ENCODE peak calls at places on chromosome 17, in four cellular contexts. One of them, this sample, is unnamed.

GRCh38 chr17:64202683-64203430 is 60.2 kb downstream of the TEX2 start:
- DNase-seq in GM23248: peak; percentile 90
- DNase-seq in BJ: no peak
- DNase-seq in AG04450: no peak
- DNase-seq in this sample: no peak

GRCh38 chr17:3843935-3844516 is 2.0 kb downstream of the NCBP3 start:
- DNase-seq in BJ: no peak
- DNase-seq in AG04450: no peak
- DNase-seq in GM23248: peak; percentile 56
- DNase-seq in this sample: no peak

GRCh38 chr17:19579867-19580565 is 46.4 kb downstream of the SLC47A1 start:
- DNase-seq in BJ: no peak
- DNase-seq in GM23248: peak; percentile 60
- DNase-seq in AG04450: no peak
- DNase-seq in this sample: no peak

GRCh38 chr17:34710226-34710625 is 130.8 kb downstream of the TMEM132E start:
- DNase-seq in BJ: no peak
- DNase-seq in AG04450: no peak
- DNase-seq in GM23248: no peak
- DNase-seq in this sample: no peak

GRCh38 chr17:561118-561517 is 153.5 kb downstream of the VPS53 start:
- DNase-seq in AG04450: peak; percentile 36
- DNase-seq in BJ: no peak
- DNase-seq in GM23248: peak; percentile 86
- DNase-seq in this sample: no peak

GRCh38 chr17:586920-587319 is 127.7 kb downstream of the VPS53 start:
- DNase-seq in GM23248: no peak
- DNase-seq in BJ: no peak
- DNase-seq in AG04450: no peak
- DNase-seq in this sample: no peak

GRCh38 chr17:81646869-81647600 is 9.3 kb downstream of the PDE6G start:
- DNase-seq in GM23248: no peak
- DNase-seq in AG04450: no peak
- DNase-seq in BJ: no peak
- DNase-seq in this sample: no peak

GRCh38 chr17:76368545-76368944 is 14.8 kb upstream of the PRPSAP1 start:
- DNase-seq in AG04450: no peak
- DNase-seq in BJ: peak; percentile 44
- DNase-seq in GM23248: peak; percentile 36
- DNase-seq in this sample: no peak

GRCh38 chr17:27526603-27527002 is 70.4 kb downstream of the KSR1 start:
- DNase-seq in AG04450: no peak
- DNase-seq in BJ: no peak
- DNase-seq in GM23248: peak; percentile 50
- DNase-seq in this sample: no peak

GRCh38 chr17:32493581-32494513 is 7.1 kb downstream of the CDK5R1 start:
- DNase-seq in GM23248: no peak
- DNase-seq in AG04450: no peak
- DNase-seq in BJ: no peak
- DNase-seq in this sample: no peak

GRCh38 chr17:49585422-49586027 is 9.9 kb downstream of the NXPH3 start:
- DNase-seq in BJ: no peak
- DNase-seq in GM23248: no peak
- DNase-seq in AG04450: no peak
- DNase-seq in this sample: no peak

GRCh38 chr17:72697602-72698146 is 394.8 kb downstream of the SLC39A11 start:
- DNase-seq in GM23248: no peak
- DNase-seq in BJ: no peak
- DNase-seq in AG04450: no peak
- DNase-seq in this sample: no peak

GRCh38 chr17:193841-194806 is 12.7 kb upstream of the DOC2B start:
- DNase-seq in GM23248: no peak
- DNase-seq in BJ: no peak
- DNase-seq in AG04450: no peak
- DNase-seq in this sample: no peak

GRCh38 chr17:4150106-4150505 is 7.1 kb downstream of the CYB5D2 start:
- DNase-seq in AG04450: no peak
- DNase-seq in BJ: no peak
- DNase-seq in GM23248: no peak
- DNase-seq in this sample: no peak

GRCh38 chr17:55770220-55770870 is 19.5 kb downstream of the PCTP start:
- DNase-seq in BJ: no peak
- DNase-seq in GM23248: peak; percentile 87
- DNase-seq in AG04450: peak; percentile 29
- DNase-seq in this sample: no peak

GRCh38 chr17:3641717-3642486 is 5.3 kb downstream of the CTNS start:
- DNase-seq in AG04450: no peak
- DNase-seq in BJ: no peak
- DNase-seq in GM23248: no peak
- DNase-seq in this sample: no peak

GRCh38 chr17:27199948-27200347 is 94.0 kb upstream of the WSB1 start:
- DNase-seq in GM23248: peak; percentile 8
- DNase-seq in AG04450: no peak
- DNase-seq in BJ: no peak
- DNase-seq in this sample: no peak

GRCh38 chr17:4807534-4808377 is 804 bp downstream of the PLD2 start:
- DNase-seq in BJ: no peak
- DNase-seq in AG04450: no peak
- DNase-seq in GM23248: peak; percentile 48
- DNase-seq in this sample: no peak

GRCh38 chr17:49580981-49581644 is 5.4 kb downstream of the NXPH3 start:
- DNase-seq in BJ: no peak
- DNase-seq in AG04450: no peak
- DNase-seq in GM23248: no peak
- DNase-seq in this sample: no peak

GRCh38 chr17:50785942-50786570 is 18.7 kb upstream of the ANKRD40CL start:
- DNase-seq in AG04450: peak; percentile 66
- DNase-seq in GM23248: peak; percentile 73
- DNase-seq in BJ: peak; percentile 8
- DNase-seq in this sample: no peak

GRCh38 chr17:81577278-81578000 is 25.3 kb upstream of the FAAP100 start:
- DNase-seq in AG04450: no peak
- DNase-seq in GM23248: no peak
- DNase-seq in BJ: no peak
- DNase-seq in this sample: no peak

GRCh38 chr17:78716292-78716691 is 65.8 kb downstream of the CYTH1 start:
- DNase-seq in GM23248: no peak
- DNase-seq in AG04450: no peak
- DNase-seq in BJ: no peak
- DNase-seq in this sample: no peak

GRCh38 chr17:41812176-41813038 is at the start of gene FKBP10:
- DNase-seq in GM23248: peak; percentile 92
- DNase-seq in AG04450: peak; percentile 80
- DNase-seq in BJ: no peak
- DNase-seq in this sample: no peak

DNA sequence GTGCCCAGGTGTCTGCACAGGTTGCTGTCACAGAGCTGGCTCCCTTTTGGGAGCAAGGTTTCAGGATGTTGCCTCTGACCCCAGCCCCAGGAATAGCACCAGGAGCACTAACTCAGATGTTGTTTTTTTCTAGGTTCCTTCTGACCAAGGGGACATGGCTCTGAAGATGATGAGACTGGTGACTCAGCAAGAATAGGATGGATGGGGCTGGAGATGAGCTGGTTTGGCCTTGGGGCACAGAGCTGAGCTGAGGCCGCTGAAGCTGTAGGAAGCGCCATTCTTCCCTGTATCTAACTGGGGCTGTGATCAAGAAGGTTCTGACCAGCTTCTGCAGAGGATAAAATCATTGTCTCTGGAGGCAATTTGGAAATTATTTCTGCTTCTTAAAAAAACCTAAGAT is 28.1 kb downstream of the SCPEP1 start:
- DNase-seq in BJ: no peak
- DNase-seq in AG04450: no peak
- DNase-seq in GM23248: no peak
- DNase-seq in this sample: no peak
- H3K4me3 ChIP-seq in BJ: no peak overlapping the region
- H3K4me3 ChIP-seq in AG04450: no peak overlapping the region
- H3K4me3 ChIP-seq in GM23248: no peak overlapping the region
- H3K4me3 ChIP-seq in this sample: no peak overlapping the region

DNA sequence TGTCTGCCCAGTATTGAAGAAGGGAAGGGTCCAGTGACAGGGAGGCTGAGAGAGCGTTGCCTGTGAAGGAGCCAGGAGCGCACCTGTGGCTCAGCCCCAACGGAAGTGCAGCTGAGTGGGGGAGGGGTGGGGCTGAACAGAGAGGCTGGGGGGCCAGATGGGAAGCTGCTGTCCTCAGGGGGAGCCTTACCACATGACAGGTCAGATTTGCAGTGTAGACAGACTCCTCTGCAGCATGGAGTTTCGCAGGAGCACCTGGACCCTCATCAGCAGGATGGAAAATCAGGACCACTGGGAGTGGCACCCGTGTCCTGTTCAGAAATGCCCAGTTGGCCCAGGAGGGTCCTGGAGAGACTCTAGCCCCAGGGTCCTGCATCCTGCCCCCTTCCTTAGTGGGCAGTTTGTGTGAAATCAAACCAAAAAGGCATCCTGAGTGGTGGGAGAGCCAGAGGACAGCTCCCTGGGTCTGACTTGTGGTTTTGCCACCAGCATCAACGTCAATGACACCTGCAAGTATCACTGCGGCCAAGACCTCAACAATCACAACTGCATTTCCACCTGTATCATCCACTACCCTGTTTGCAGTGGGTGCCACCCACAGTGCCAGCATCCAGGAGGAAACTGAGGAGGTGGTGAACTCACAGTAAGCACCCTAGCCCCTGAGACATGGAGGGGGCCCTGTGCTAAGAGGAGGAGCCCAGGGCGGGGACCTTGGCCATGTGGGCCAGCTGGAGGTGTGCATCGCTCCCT is 7.8 kb downstream of the CD300A start:
- DNase-seq in GM23248: no peak
- DNase-seq in AG04450: no peak
- DNase-seq in BJ: no peak
- DNase-seq in this sample: no peak
- H3K4me3 ChIP-seq in GM23248: no peak overlapping the region
- H3K4me3 ChIP-seq in AG04450: no peak overlapping the region
- H3K4me3 ChIP-seq in BJ: no peak overlapping the region
- H3K4me3 ChIP-seq in this sample: no peak overlapping the region

DNA sequence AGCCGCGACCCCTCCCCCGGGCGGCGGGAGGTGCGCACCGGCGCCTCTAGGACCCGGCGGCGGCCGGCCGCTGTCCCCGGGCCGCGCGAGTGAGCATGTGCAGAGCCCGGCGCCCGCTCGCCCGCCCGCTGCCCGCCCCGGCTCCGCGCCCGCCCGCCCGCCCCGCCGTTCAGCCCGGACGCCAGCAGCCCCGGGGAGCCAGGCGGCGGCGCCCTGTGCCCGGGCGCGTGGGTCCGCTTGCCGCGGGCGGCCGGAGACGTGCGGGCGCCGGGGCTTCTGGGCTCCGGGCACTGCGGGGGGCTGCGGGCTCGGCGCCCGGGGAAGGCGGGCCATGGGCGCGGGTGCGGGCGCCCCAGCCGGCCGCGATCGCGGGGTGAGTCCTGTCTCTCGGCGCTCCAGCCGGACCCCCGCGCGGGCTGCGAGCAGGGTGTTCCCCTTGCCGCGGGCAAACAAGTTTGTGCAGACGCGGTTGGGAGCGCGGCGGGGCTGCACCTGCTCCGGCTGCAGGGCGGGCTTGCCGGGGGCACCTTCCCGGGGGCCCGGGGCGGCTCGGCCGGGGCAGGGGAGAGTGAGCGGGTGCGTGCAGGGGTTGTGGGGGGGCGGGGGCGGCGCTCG is at the start of gene WSCD1:
- DNase-seq in GM23248: peak; percentile 21
- DNase-seq in BJ: no peak
- DNase-seq in AG04450: no peak
- DNase-seq in this sample: no peak
- H3K4me3 ChIP-seq in GM23248: no peak within 1 kb of the TSS
- H3K4me3 ChIP-seq in BJ: peak within 1 kb of the TSS; percentile 33
- H3K4me3 ChIP-seq in AG04450: peak within 1 kb of the TSS; percentile 10
- H3K4me3 ChIP-seq in this sample: no peak within 1 kb of the TSS

GRCh38 chr17:39196191-39196819 is 1.2 kb downstream of the CACNB1 start:
- DNase-seq in GM23248: peak; percentile 47
- DNase-seq in BJ: no peak
- DNase-seq in AG04450: no peak
- DNase-seq in this sample: no peak
- H3K4me3 ChIP-seq in GM23248: peak overlapping the region; percentile 76
- H3K4me3 ChIP-seq in BJ: peak overlapping the region; percentile 75
- H3K4me3 ChIP-seq in AG04450: peak overlapping the region; percentile 80
- H3K4me3 ChIP-seq in this sample: peak overlapping the region; percentile 77

GRCh38 chr17:12548558-12548957 is 117.1 kb upstream of the MYOCD start:
- DNase-seq in GM23248: no peak
- DNase-seq in AG04450: no peak
- DNase-seq in BJ: no peak
- DNase-seq in this sample: no peak

GRCh38 chr17:12545877-12546513 is 119.7 kb upstream of the MYOCD start:
- DNase-seq in GM23248: peak; percentile 72
- DNase-seq in AG04450: no peak
- DNase-seq in BJ: no peak
- DNase-seq in this sample: peak; percentile 27

GRCh38 chr17:12546983-12547382 is 118.7 kb upstream of the MYOCD start:
- DNase-seq in BJ: no peak
- DNase-seq in AG04450: no peak
- DNase-seq in GM23248: no peak
- DNase-seq in this sample: no peak

GRCh38 chr17:12547829-12548228 is 117.9 kb upstream of the MYOCD start:
- DNase-seq in GM23248: no peak
- DNase-seq in BJ: no peak
- DNase-seq in AG04450: no peak
- DNase-seq in this sample: no peak

GRCh38 chr17:12549499-12549901 is 116.2 kb upstream of the MYOCD start:
- DNase-seq in BJ: peak; percentile 16
- DNase-seq in GM23248: no peak
- DNase-seq in AG04450: no peak
- DNase-seq in this sample: no peak
- H3K4me3 ChIP-seq in BJ: no peak overlapping the region
- H3K4me3 ChIP-seq in GM23248: no peak overlapping the region
- H3K4me3 ChIP-seq in AG04450: peak overlapping the region; percentile 23
- H3K4me3 ChIP-seq in this sample: no peak overlapping the region

GRCh38 chr17:45131294-45131615 is 1.1 kb downstream of the PLCD3 start:
- DNase-seq in AG04450: no peak
- DNase-seq in BJ: no peak
- DNase-seq in GM23248: no peak
- DNase-seq in this sample: no peak
- H3K4me3 ChIP-seq in AG04450: peak overlapping the region; percentile 83
- H3K4me3 ChIP-seq in BJ: peak overlapping the region; percentile 66
- H3K4me3 ChIP-seq in GM23248: peak overlapping the region; percentile 77
- H3K4me3 ChIP-seq in this sample: no peak overlapping the region

DNA sequence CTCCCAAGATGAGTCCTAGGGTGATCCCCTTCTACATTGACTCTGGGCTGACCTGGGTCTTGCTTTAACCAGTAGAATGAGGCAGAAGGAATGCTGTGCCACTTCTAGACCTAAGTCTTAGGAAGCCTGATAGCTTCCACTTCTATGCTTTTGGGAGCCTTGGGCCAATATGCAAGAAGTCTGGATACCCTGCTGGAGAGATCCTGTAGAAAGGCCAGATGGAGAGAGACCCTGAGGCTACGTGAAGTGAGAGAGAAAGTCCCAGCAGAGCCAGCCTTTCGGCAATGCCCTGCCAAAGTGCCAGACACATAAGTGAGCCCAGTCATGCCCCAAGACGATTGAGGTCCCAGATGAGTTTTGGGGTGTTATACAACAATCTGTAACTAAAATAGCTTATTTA is 1.7 kb downstream of the KRT222 start:
- DNase-seq in AG04450: no peak
- DNase-seq in GM23248: no peak
- DNase-seq in BJ: no peak
- DNase-seq in this sample: no peak
- H3K4me3 ChIP-seq in AG04450: no peak overlapping the region
- H3K4me3 ChIP-seq in GM23248: no peak overlapping the region
- H3K4me3 ChIP-seq in BJ: no peak overlapping the region
- H3K4me3 ChIP-seq in this sample: no peak overlapping the region

This sample was measured in GM12864.